ENCODE peak calls at places on chromosomes 5 and 9, in seven cellular contexts. Y is astrocyte of the cerebellum, V is neural crest cell, T is AG09309, F is astrocyte of the spinal cord, D is fibroblast of pulmonary artery, Z is WERI-Rb-1. U is an unnamed sample.
A peak's percentile ranks its signal among the peaks of the same experiment; 100 is the strongest.

GRCh38 chr5:138575194-138576015 is at the start of gene HSPA9:
- DNase-seq in V (peak; percentile 92), Z (peak; percentile 98), D (peak; percentile 100), F (peak; percentile 100), T (peak; percentile 99), Y (peak; percentile 99), U (peak; percentile 100)

GRCh38 chr9:114958021-114958846 is 27.8 kb upstream of the TNFSF8 start:
- DNase-seq in D (peak; percentile 21), V (no peak), F (no peak), Y (no peak), Z (no peak), T (no peak), U (no peak)

GRCh38 chr5:131745594-131746175 is 51.1 kb downstream of the FNIP1 start:
- DNase-seq in Z (no peak), Y (no peak), T (no peak), D (no peak), V (no peak), F (peak; percentile 37), U (no peak)

GRCh38 chr5:73836607-73837006 is 210.6 kb downstream of the ARHGEF28 start:
- DNase-seq in Y (no peak), T (no peak), D (no peak), Z (no peak), F (no peak), V (no peak), U (no peak)

GRCh38 chr5:56412601-56413379 is 179.7 kb upstream of the ANKRD55 start:
- DNase-seq in D (no peak), V (no peak), F (no peak), T (no peak), Z (peak; percentile 79), Y (no peak), U (no peak)

GRCh38 chr9:33416996-33417395 is 14.6 kb upstream of the AQP7 start:
- DNase-seq in Z (no peak), T (no peak), V (no peak), F (no peak), Y (no peak), D (no peak), U (no peak)

GRCh38 chr5:135491552-135492318 is 39.6 kb upstream of the TIFAB start:
- DNase-seq in D (no peak), Y (no peak), V (no peak), Z (no peak), T (no peak), F (no peak), U (no peak)

GRCh38 chr9:33737811-33738606 is 57.4 kb upstream of the PRSS3 start:
- DNase-seq in T (peak; percentile 18), V (peak; percentile 35), Y (peak; percentile 32), F (peak; percentile 55), D (peak; percentile 77), Z (peak; percentile 72), U (peak; percentile 58)

GRCh38 chr5:172817664-172818063 is 16.4 kb upstream of the ERGIC1 start:
- DNase-seq in T (no peak), V (no peak), D (no peak), Z (no peak), F (no peak), Y (no peak), U (no peak)

GRCh38 chr5:14428302-14429081 is 153.1 kb upstream of the OTULINL start:
- DNase-seq in F (peak; percentile 73), Z (no peak), T (no peak), V (no peak), Y (no peak), D (peak; percentile 45), U (peak; percentile 46)

GRCh38 chr9:24652181-24652580 is 106.5 kb upstream of the IZUMO3 start:
- DNase-seq in F (no peak), D (no peak), Z (no peak), V (no peak), Y (no peak), T (no peak), U (no peak)

GRCh38 chr5:53350408-53350807 is 130.0 kb upstream of the FST start:
- DNase-seq in Y (no peak), T (no peak), V (no peak), Z (no peak), D (no peak), F (no peak), U (no peak)

GRCh38 chr9:6414291-6414690 is 1.3 kb downstream of the UHRF2 start:
- DNase-seq in Y (peak; percentile 63), T (peak; percentile 57), F (peak; percentile 79), Z (no peak), V (no peak), D (peak; percentile 53), U (peak; percentile 63)

GRCh38 chr9:6415266-6415665 is 2.3 kb downstream of the UHRF2 start:
- DNase-seq in T (no peak), Y (no peak), Z (no peak), F (no peak), D (no peak), V (no peak), U (no peak)

GRCh38 chr9:6412572-6413364 is at the start of gene UHRF2:
- DNase-seq in V (peak; percentile 92), F (peak; percentile 99), Z (peak; percentile 98), D (peak; percentile 97), Y (peak; percentile 91), T (peak; percentile 86), U (peak; percentile 95)

GRCh38 chr9:6410653-6411052 is 2.3 kb upstream of the UHRF2 start:
- DNase-seq in D (no peak), T (no peak), Z (no peak), Y (no peak), F (no peak), V (no peak), U (no peak)

GRCh38 chr9:6413365-6414263 is 615 bp downstream of the UHRF2 start:
- DNase-seq in V (peak; percentile 2), T (no peak), Z (peak; percentile 13), F (peak; percentile 20), D (peak; percentile 20), Y (no peak), U (no peak)
- TF ChIP-seq CTCF in V (peak; percentile 1), T (no peak), Z (no peak), F (no peak), D (no peak), Y (no peak), U (no peak)

GRCh38 chr5:155870636-155871035 is 456.3 kb upstream of the SGCD start:
- DNase-seq in Y (no peak), F (no peak), D (no peak), V (no peak), Z (no peak), T (no peak), U (no peak)

GRCh38 chr5:155867531-155868088 is 459.4 kb upstream of the SGCD start:
- DNase-seq in V (no peak), D (no peak), Z (no peak), F (no peak), T (no peak), Y (no peak), U (no peak)

GRCh38 chr5:155872801-155873200 is 454.2 kb upstream of the SGCD start:
- DNase-seq in F (no peak), T (no peak), D (no peak), Z (no peak), Y (no peak), V (no peak), U (no peak)

DNA sequence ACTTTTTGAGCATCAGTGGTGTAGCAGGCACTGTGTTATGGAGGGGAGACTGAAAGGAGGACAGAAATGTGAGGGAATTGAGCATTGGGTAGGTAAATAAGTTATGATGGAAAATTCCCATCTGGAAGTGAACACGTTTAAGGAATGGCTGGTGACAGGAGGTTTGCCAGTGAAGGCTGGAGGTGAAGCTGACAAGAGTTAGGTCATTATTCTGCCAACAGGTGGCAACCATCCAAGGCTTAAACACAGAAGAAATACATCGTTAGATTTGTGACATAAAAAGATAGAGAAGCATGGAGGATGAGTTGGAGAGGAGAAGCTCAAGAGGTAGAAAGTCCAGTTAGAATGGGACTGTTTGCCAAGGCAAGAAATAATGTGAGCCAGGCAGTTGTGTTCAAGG is 455.3 kb upstream of the SGCD start:
- DNase-seq in F (no peak), Z (no peak), D (no peak), T (no peak), V (no peak), Y (no peak), U (no peak)
- TF ChIP-seq CTCF in F (no peak), Z (no peak), D (no peak), T (no peak), V (no peak), Y (no peak), U (no peak)

GRCh38 chr9:100492952-100493351 is 20.0 kb downstream of the TMEFF1 start:
- DNase-seq in Z (no peak), T (peak; percentile 37), D (peak; percentile 47), F (peak; percentile 41), V (no peak), Y (no peak), U (peak; percentile 45)
- TF ChIP-seq CTCF in Z (peak; percentile 5), T (peak; percentile 64), D (peak; percentile 19), F (peak; percentile 31), V (no peak), Y (no peak), U (peak; percentile 34)

DNA sequence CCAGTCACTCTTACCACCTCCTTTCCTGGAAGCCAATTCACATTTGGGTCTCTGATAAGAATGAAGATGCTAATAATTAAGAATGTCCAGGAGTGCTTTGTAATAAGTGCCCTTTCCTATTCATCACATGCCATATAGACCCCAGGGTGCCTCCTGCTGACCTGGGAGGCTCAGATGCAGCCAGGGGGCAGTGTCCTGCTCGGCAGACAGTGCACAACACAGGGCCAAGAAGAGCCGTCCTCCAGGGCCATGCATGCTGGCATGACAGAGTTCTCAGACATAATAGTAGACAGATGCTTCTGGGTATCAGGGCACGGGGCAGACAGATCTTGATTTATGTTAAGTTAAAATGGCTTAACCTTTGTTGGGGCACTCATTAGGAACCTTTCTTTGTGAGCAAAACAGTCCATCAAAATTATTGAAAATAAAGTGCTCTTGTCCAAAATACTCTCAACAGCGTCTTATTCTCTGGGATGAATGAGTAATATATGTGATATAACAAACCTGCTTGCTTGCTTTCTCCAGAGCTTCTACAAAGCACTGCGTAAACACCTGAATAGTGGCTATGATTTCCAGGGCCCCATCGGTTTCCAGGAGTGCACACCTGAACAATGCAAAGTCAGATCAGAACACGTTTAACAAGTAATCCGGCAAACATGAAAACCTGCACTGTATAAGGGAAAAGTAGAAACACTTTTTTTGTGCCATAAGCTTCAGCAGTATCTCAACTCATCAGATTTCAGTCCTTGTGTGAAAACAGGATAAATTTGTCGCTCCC is 192.7 kb downstream of the FANCC start:
- DNase-seq in V (no peak), T (no peak), D (no peak), Y (no peak), Z (peak; percentile 65), F (no peak), U (no peak)
- TF ChIP-seq CTCF in V (peak; percentile 40), T (peak; percentile 36), D (peak; percentile 7), Y (no peak), Z (peak; percentile 78), F (peak; percentile 38), U (peak; percentile 60)

DNA sequence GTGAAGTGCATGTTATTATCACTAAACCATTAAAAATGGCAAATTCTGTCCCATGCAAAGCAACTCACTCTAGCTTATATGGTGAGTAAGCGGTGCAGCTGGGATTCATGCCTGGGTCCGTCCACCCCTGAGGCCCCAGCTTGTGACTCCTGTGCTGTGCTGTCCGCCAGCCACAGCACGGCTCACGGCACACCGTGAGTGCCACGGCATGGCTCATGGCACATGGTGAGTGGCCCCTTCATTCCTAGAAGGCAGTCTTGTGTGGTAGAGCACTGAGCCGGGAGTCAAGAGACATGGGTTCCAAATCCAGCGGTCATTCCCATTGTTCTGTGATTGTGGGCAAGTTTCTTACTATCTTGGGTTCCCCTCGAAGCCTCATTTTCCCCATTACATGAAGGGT is 18.8 kb downstream of the RGS3 start:
- DNase-seq in T (no peak), Y (no peak), D (no peak), F (no peak), Z (no peak), V (no peak), U (no peak)
- TF ChIP-seq CTCF in T (no peak), Y (no peak), D (no peak), F (no peak), Z (no peak), V (no peak), U (no peak)

GRCh38 chr5:94908889-94909480 is 290.5 kb downstream of the SLF1 start:
- DNase-seq in Y (no peak), V (no peak), Z (peak; percentile 13), F (peak; percentile 55), T (no peak), D (peak; percentile 67), U (peak; percentile 37)
- TF ChIP-seq CTCF in Y (peak; percentile 67), V (peak; percentile 81), Z (peak; percentile 62), F (peak; percentile 65), T (peak; percentile 68), D (peak; percentile 71), U (peak; percentile 92)